ENCODE peak calls at places on chromosomes 16 and 17, in eight cellular contexts. L is heart left ventricle, X is transverse colon, I is esophagus squamous epithelium, N is lower lobe of right lung, Q is IMR-90, P is cardiac muscle cell, Y is fibroblast of lung. K is an unnamed sample. For H3K4me1 and H3K9me3, the result is how much of the 10 kb centered on the place peaks cover.

GRCh38 chr16:15950167-15950854 is 895 bp downstream of the ABCC1 start:
- DNase-seq in L (no peak), X (peak), I (no peak), N (no peak), Q (peak), P (peak), Y (peak), K (no peak)

GRCh38 chr17:73065376-73065775 is 27.1 kb downstream of the SLC39A11 start:
- DNase-seq in L (no peak), X (no peak), I (no peak), N (no peak), Q (no peak), P (no peak), Y (no peak), K (no peak)

GRCh38 chr17:20787281-20787680 is 207.8 kb downstream of the CDRT15L2 start:
- DNase-seq in L (no peak), X (no peak), I (no peak), N (no peak), Q (no peak), P (no peak), Y (no peak), K (no peak)

GRCh38 chr17:76638263-76638662 is 5.3 kb downstream of the ST6GALNAC1 start:
- DNase-seq in L (no peak), X (no peak), I (no peak), N (no peak), Q (no peak), P (no peak), Y (no peak), K (no peak)

GRCh38 chr17:5203908-5204294 is 12.2 kb upstream of the ZNF594 start:
- DNase-seq in L (no peak), X (no peak), I (no peak), N (no peak), Q (peak), P (peak), Y (peak), K (no peak)

GRCh38 chr17:7281074-7281952 is at the start of gene SLC2A4:
- DNase-seq in L (peak), X (peak), I (no peak), N (peak), Q (peak), P (peak), Y (peak), K (peak)

GRCh38 chr17:75721463-75722011 is 278 bp downstream of the ITGB4 start:
- DNase-seq in L (peak), X (peak), I (no peak), N (peak), Q (no peak), P (no peak), Y (peak), K (no peak)

GRCh38 chr17:72056727-72057290 is 64.0 kb upstream of the SOX9 start:
- DNase-seq in L (no peak), X (no peak), I (no peak), N (no peak), Q (no peak), P (no peak), Y (no peak), K (no peak)

GRCh38 chr17:18919963-18920362 is 32.0 kb upstream of the SLC5A10 start:
- DNase-seq in L (no peak), X (peak), I (no peak), N (no peak), Q (no peak), P (no peak), Y (no peak), K (no peak)

GRCh38 chr17:68709995-68710780 is 109.0 kb upstream of the FAM20A start:
- DNase-seq in L (no peak), X (no peak), I (no peak), N (no peak), Q (peak), P (peak), Y (peak), K (no peak)

GRCh38 chr16:31265329-31266245 is 5.8 kb downstream of the ITGAM start:
- DNase-seq in L (no peak), X (no peak), I (no peak), N (no peak), Q (peak), P (no peak), Y (peak), K (no peak)

GRCh38 chr16:286491-287297 is 3.7 kb downstream of the PDIA2 start:
- DNase-seq in L (no peak), X (no peak), I (no peak), N (no peak), Q (no peak), P (no peak), Y (no peak), K (no peak)

GRCh38 chr16:89319883-89320716 is 102.6 kb downstream of the ZNF778 start:
- DNase-seq in L (peak), X (peak), I (no peak), N (peak), Q (peak), P (peak), Y (peak), K (peak)

GRCh38 chr17:78828470-78829185 is 12.0 kb downstream of the USP36 start:
- DNase-seq in L (no peak), X (no peak), I (no peak), N (no peak), Q (peak), P (peak), Y (peak), K (no peak)

GRCh38 chr17:2137342-2138098 is 82.6 kb downstream of the HIC1 start:
- DNase-seq in L (no peak), X (peak), I (no peak), N (no peak), Q (peak), P (peak), Y (peak), K (no peak)

GRCh38 chr17:1977583-1978395 is 47.3 kb downstream of the RTN4RL1 start:
- DNase-seq in L (peak), X (no peak), I (no peak), N (no peak), Q (no peak), P (no peak), Y (no peak), K (no peak)

GRCh38 chr17:58352843-58353719 is 1.1 kb upstream of the SUPT4H1 start:
- DNase-seq in L (peak), X (peak), I (no peak), N (peak), Q (peak), P (peak), Y (peak), K (no peak)

GRCh38 chr17:5118219-5118618 is 2.4 kb downstream of the USP6 start:
- DNase-seq in L (no peak), X (peak), I (no peak), N (peak), Q (no peak), P (no peak), Y (no peak), K (no peak)

GRCh38 chr16:82138478-82139285 is 31.3 kb downstream of the MPHOSPH6 start:
- DNase-seq in L (no peak), X (no peak), I (no peak), N (no peak), Q (no peak), P (no peak), Y (no peak), K (no peak)

GRCh38 chr17:2123467-2124251 is 68.8 kb downstream of the HIC1 start:
- DNase-seq in L (peak), X (peak), I (no peak), N (no peak), Q (peak), P (peak), Y (peak), K (no peak)

GRCh38 chr16:81625544-81626152 is 153.4 kb upstream of the PLCG2 start:
- DNase-seq in L (peak), X (peak), I (no peak), N (peak), Q (peak), P (no peak), Y (peak), K (no peak)

GRCh38 chr16:89737341-89738071 is 16.2 kb downstream of the ZNF276 start:
- DNase-seq in L (no peak), X (no peak), I (no peak), N (no peak), Q (no peak), P (no peak), Y (no peak), K (no peak)

GRCh38 chr17:60093694-60094093 is 15.0 kb upstream of the HEATR6 start:
- DNase-seq in L (no peak), X (no peak), I (no peak), N (no peak), Q (no peak), P (no peak), Y (no peak), K (no peak)

GRCh38 chr17:45277992-45278391 is 16.1 kb upstream of the SPATA32 start:
- DNase-seq in L (no peak), X (no peak), I (no peak), N (no peak), Q (peak), P (peak), Y (peak), K (no peak)

GRCh38 chr17:82592751-82593589 is 55.3 kb downstream of the WDR45B start:
- DNase-seq in L (peak), X (peak), I (no peak), N (peak), Q (peak), P (peak), Y (peak), K (no peak)

GRCh38 chr17:81871387-81872120 is 417 bp upstream of the ARHGDIA start:
- DNase-seq in L (peak), X (peak), I (no peak), N (peak), Q (peak), P (peak), Y (peak), K (peak)

GRCh38 chr17:78048346-78049292 is 79.9 kb downstream of the TMC6 start:
- DNase-seq in L (no peak), X (no peak), I (no peak), N (no peak), Q (no peak), P (no peak), Y (no peak), K (no peak)

GRCh38 chr16:878071-878784 is 77.7 kb upstream of the GNG13 start:
- DNase-seq in L (no peak), X (peak), I (no peak), N (peak), Q (peak), P (no peak), Y (peak), K (no peak)

GRCh38 chr16:4323845-4324478 is 8.1 kb downstream of the GLIS2 start:
- DNase-seq in L (peak), X (peak), I (no peak), N (peak), Q (peak), P (peak), Y (peak), K (no peak)

GRCh38 chr16:730666-731509 is 4.0 kb downstream of the HAGHL start:
- DNase-seq in L (no peak), X (no peak), I (no peak), N (no peak), Q (no peak), P (no peak), Y (no peak), K (no peak)

DNA sequence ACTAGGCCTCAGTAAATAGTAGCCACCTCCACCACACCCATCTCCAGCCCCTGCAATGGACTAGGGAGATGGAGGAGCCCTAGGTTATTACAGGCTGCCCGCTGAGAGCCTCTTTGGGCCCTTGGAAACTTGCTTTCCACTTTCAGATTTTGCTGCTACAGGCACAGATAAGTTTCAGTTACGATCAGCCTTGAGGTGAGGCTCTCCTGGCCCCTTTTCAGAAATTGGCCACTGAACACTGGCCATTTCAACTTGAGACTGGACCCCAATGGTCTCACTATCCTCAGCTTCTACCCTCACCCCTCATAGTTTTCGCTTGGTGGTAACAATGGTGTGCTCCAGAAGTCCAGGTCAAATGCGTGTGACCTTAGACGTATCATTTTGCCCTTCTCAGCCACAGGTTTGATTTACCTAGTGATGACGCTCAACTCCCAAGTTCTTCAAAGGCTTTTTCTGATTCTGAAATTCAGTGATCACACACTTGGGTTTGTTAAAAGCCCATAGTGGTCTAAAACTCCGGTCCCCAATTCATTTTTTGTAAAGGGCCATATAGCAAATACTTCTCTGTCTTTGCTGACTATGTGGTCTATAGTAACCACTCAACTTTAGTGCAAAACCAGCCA is 1.0 kb downstream of the PMM2 start:
- DNase-seq in L (no peak), X (no peak), I (no peak), N (no peak), Q (no peak), P (peak), Y (peak), K (no peak)
- TF ChIP-seq CTCF in L (no peak), X (no peak), I (no peak), N (no peak), Q (no peak), P (no peak), Y (no peak), K (no peak)

DNA sequence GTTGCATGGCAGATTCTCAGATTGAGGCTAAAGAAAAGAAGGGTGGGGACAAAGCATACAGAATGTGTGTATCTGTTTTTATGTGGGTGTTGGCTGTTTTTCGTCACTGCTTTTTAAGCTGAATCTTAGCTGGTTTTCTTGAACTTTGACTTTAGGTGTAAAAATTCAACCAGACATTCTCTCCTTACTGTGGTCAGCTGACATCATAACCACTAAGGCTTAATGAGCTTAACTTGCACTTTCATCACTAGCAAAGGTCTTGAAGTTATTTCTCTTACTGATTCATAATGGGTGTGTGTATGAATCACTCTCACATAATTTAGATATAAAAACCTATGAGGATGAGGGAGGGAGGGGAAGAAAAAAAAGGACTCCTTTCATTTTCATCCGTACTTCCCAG is 4.0 kb upstream of the CDC6 start:
- DNase-seq in L (no peak), X (no peak), I (no peak), N (no peak), Q (peak), P (peak), Y (peak), K (no peak)
- H3K4me1 ChIP-seq in L (under half), X (under half), I (under half), N (under half), Q (under half), P (under half), Y (under half), K (under half)

GRCh38 chr16:48590476-48590875 is 19.5 kb downstream of the N4BP1 start:
- DNase-seq in L (no peak), X (no peak), I (no peak), N (no peak), Q (no peak), P (no peak), Y (no peak), K (no peak)
- H3K9me3 ChIP-seq in L (under half), X (under half), I (under half), N (under half), Q (under half), P (under half), Y (under half), K (under half)

GRCh38 chr16:85370881-85371651 is 242.1 kb upstream of the GSE1 start:
- DNase-seq in L (no peak), X (peak), I (no peak), N (peak), Q (no peak), P (no peak), Y (peak), K (no peak)
- TF ChIP-seq CTCF in L (no peak), X (peak), I (no peak), N (no peak), Q (no peak), P (no peak), Y (no peak), K (no peak)

GRCh38 chr16:57809843-57810196 is 7.5 kb upstream of the KIFC3 start:
- DNase-seq in L (no peak), X (no peak), I (no peak), N (no peak), Q (no peak), P (no peak), Y (no peak), K (no peak)

GRCh38 chr16:57808589-57808988 is 6.3 kb upstream of the KIFC3 start:
- DNase-seq in L (no peak), X (no peak), I (no peak), N (no peak), Q (no peak), P (no peak), Y (no peak), K (no peak)

GRCh38 chr16:57810197-57811024 is 8.1 kb upstream of the KIFC3 start:
- DNase-seq in L (peak), X (peak), I (peak), N (peak), Q (peak), P (peak), Y (peak), K (peak)

GRCh38 chr16:57807968-57808528 is 5.8 kb upstream of the KIFC3 start:
- DNase-seq in L (peak), X (peak), I (no peak), N (peak), Q (peak), P (peak), Y (peak), K (peak)

GRCh38 chr16:57809276-57809793 is 7.0 kb upstream of the KIFC3 start:
- DNase-seq in L (no peak), X (no peak), I (no peak), N (no peak), Q (no peak), P (no peak), Y (no peak), K (no peak)
- H3K4me1 ChIP-seq in L (under half), X (under half), I (under half), N (under half), Q (under half), P (under half), Y (under half), K (half or more)

DNA sequence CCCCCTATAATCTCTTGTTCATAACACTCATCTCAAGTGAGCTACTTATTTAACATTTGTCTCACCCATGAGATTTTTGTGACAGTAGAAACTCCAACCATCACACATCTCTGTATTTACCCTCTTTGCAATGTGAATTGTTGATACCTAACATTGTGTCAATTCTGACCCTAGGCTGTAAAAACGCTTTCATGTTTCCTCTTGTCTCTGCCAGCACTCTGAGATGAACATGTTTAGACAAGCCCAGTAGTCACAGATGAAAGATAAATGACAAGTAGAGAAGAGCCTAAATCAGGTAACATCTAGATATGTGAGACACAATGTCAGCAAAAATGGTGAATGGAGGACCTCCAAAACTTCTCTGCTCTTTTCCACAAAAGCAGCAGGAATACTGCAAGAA is 1254.5 kb upstream of the GOT2 start:
- DNase-seq in L (no peak), X (no peak), I (no peak), N (no peak), Q (no peak), P (no peak), Y (no peak), K (no peak)
- H3K9me3 ChIP-seq in L (under half), X (under half), I (under half), N (under half), Q (under half), P (under half), Y (under half), K (under half)

DNA sequence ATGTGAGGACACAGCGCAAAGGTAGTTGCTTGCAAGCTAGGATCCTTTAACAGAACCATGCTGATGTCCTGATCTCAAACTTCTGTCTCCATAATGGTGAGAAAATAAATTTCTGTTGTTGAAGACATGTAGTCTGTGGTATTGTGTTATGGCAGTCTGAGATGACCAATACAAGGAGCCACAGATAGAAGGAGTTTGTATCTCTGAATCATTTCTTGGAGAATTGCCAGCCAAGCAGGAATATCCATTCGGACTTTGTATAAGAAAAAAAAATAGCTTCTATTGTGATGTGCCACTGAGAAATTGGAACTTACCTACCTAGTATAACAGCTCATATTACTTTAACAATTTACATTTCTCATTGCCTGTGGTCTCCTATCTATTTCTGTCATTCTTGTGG is 447.6 kb upstream of the CA10 start:
- DNase-seq in L (no peak), X (no peak), I (no peak), N (no peak), Q (no peak), P (peak), Y (peak), K (no peak)
- TF ChIP-seq CTCF in L (no peak), X (no peak), I (no peak), N (no peak), Q (no peak), P (no peak), Y (no peak), K (no peak)

GRCh38 chr17:70105154-70105553 is 30.1 kb downstream of the KCNJ16 start:
- DNase-seq in L (no peak), X (no peak), I (no peak), N (no peak), Q (no peak), P (no peak), Y (peak), K (no peak)
- H3K4me1 ChIP-seq in L (under half), X (under half), I (under half), N (under half), Q (under half), P (under half), Y (under half), K (under half)

GRCh38 chr16:84618428-84619102 is 687 bp upstream of the COTL1 start:
- DNase-seq in L (peak), X (no peak), I (no peak), N (no peak), Q (peak), P (peak), Y (peak), K (peak)
- H3K9me3 ChIP-seq in L (under half), X (under half), I (under half), N (under half), Q (under half), P (under half), Y (under half), K (under half)

K was measured in Caco-2.